ENCODE peak calls at places on chromosomes 16 and 17, in nine cellular contexts. Z, F, M, P, B, N, I, X and U are unnamed samples.

GRCh38 chr17:77375917-77376651 is 235.3 kb downstream of the SEC14L1 start:
- DNase-seq in Z (peak; percentile 42), F (peak; percentile 91), M (no peak), P (peak; percentile 82), B (peak; percentile 73), N (peak; percentile 92), I (peak; percentile 91), X (no peak), U (peak; percentile 79)

GRCh38 chr16:83843657-83844056 is 35.9 kb downstream of the HSBP1 start:
- DNase-seq in Z (peak; percentile 22), F (no peak), M (no peak), P (no peak), B (peak; percentile 69), N (no peak), I (no peak), X (no peak), U (no peak)

GRCh38 chr16:71609066-71609465 is 16.9 kb upstream of the MARVELD3 start:
- DNase-seq in Z (no peak), F (no peak), M (no peak), P (no peak), B (no peak), N (no peak), I (no peak), X (no peak), U (no peak)

GRCh38 chr17:78416791-78417530 is 38.5 kb downstream of the PGS1 start:
- DNase-seq in Z (no peak), F (no peak), M (no peak), P (no peak), B (no peak), N (no peak), I (no peak), X (no peak), U (no peak)

GRCh38 chr16:66473654-66474519 is 46.8 kb downstream of the BEAN1 start:
- DNase-seq in Z (no peak), F (no peak), M (no peak), P (no peak), B (peak; percentile 53), N (no peak), I (no peak), X (no peak), U (no peak)

GRCh38 chr17:62887437-62887836 is 78.6 kb upstream of the TANC2 start:
- DNase-seq in Z (no peak), F (no peak), M (no peak), P (no peak), B (no peak), N (no peak), I (no peak), X (no peak), U (no peak)

GRCh38 chr17:42179911-42180410 is 981 bp downstream of the KCNH4 start:
- DNase-seq in Z (peak; percentile 90), F (peak; percentile 51), M (no peak), P (peak; percentile 21), B (peak; percentile 96), N (peak; percentile 30), I (no peak), X (no peak), U (no peak)

GRCh38 chr17:28725166-28725659 is 820 bp downstream of the TLCD1 start:
- DNase-seq in Z (no peak), F (peak; percentile 56), M (no peak), P (peak; percentile 54), B (no peak), N (peak; percentile 65), I (no peak), X (no peak), U (peak; percentile 70)

GRCh38 chr16:9484436-9484835 is 393.0 kb downstream of the HAPSTR1 start:
- DNase-seq in Z (no peak), F (no peak), M (no peak), P (no peak), B (no peak), N (no peak), I (no peak), X (no peak), U (no peak)

GRCh38 chr16:72051818-72052217 is 2.5 kb upstream of the HP start:
- DNase-seq in Z (no peak), F (no peak), M (no peak), P (no peak), B (no peak), N (no peak), I (no peak), X (no peak), U (no peak)

GRCh38 chr17:64777413-64778101 is 115.5 kb upstream of the SMURF2 start:
- DNase-seq in Z (peak; percentile 57), F (no peak), M (no peak), P (no peak), B (peak; percentile 71), N (no peak), I (peak; percentile 86), X (peak; percentile 76), U (no peak)

GRCh38 chr17:58330544-58330996 is 2.0 kb upstream of the TSPOAP1 start:
- DNase-seq in Z (no peak), F (peak; percentile 62), M (no peak), P (no peak), B (no peak), N (no peak), I (no peak), X (no peak), U (no peak)

GRCh38 chr17:58332720-58333395 is 4.3 kb upstream of the TSPOAP1 start:
- DNase-seq in Z (no peak), F (peak; percentile 88), M (no peak), P (no peak), B (peak; percentile 48), N (no peak), I (peak; percentile 93), X (no peak), U (no peak)

GRCh38 chr17:58329808-58330543 is 1.4 kb upstream of the TSPOAP1 start:
- DNase-seq in Z (no peak), F (peak; percentile 81), M (no peak), P (no peak), B (no peak), N (no peak), I (no peak), X (no peak), U (no peak)

GRCh38 chr17:58331815-58332719 is 3.5 kb upstream of the TSPOAP1 start:
- DNase-seq in Z (no peak), F (peak; percentile 96), M (no peak), P (no peak), B (no peak), N (no peak), I (peak; percentile 99), X (no peak), U (no peak)

GRCh38 chr17:58330997-58331814 is 2.6 kb upstream of the TSPOAP1 start:
- DNase-seq in Z (no peak), F (peak; percentile 87), M (no peak), P (no peak), B (peak; percentile 47), N (no peak), I (peak; percentile 94), X (no peak), U (no peak)
- TF ChIP-seq CTCF in Z (no peak), F (no peak), M (no peak), P (no peak), B (no peak), N (no peak), I (no peak), X (no peak), U (no peak)

GRCh38 chr16:27640277-27640600 is 90.3 kb downstream of the KATNIP start:
- DNase-seq in Z (no peak), F (no peak), M (no peak), P (no peak), B (peak; percentile 70), N (no peak), I (no peak), X (peak; percentile 44), U (no peak)

GRCh38 chr16:27639588-27640276 is 89.8 kb downstream of the KATNIP start:
- DNase-seq in Z (peak; percentile 67), F (peak; percentile 55), M (no peak), P (peak; percentile 50), B (peak; percentile 78), N (peak; percentile 65), I (no peak), X (no peak), U (peak; percentile 9)

GRCh38 chr16:27641260-27641659 is 91.3 kb downstream of the KATNIP start:
- DNase-seq in Z (no peak), F (no peak), M (no peak), P (no peak), B (no peak), N (no peak), I (no peak), X (no peak), U (no peak)

GRCh38 chr16:27644165-27644564 is 94.2 kb downstream of the KATNIP start:
- DNase-seq in Z (no peak), F (no peak), M (no peak), P (no peak), B (no peak), N (no peak), I (no peak), X (no peak), U (no peak)

GRCh38 chr16:27642753-27643152 is 92.8 kb downstream of the KATNIP start:
- DNase-seq in Z (peak; percentile 51), F (peak; percentile 15), M (no peak), P (peak; percentile 12), B (peak; percentile 70), N (peak; percentile 21), I (no peak), X (no peak), U (peak; percentile 3)
- TF ChIP-seq CTCF in Z (peak; percentile 47), F (peak; percentile 36), M (no peak), P (peak; percentile 10), B (peak; percentile 61), N (peak; percentile 32), I (no peak), X (no peak), U (peak; percentile 71)

GRCh38 chr16:56851671-56852400 is 13.2 kb upstream of the SLC12A3 start:
- DNase-seq in Z (peak; percentile 55), F (no peak), M (no peak), P (peak; percentile 43), B (peak; percentile 84), N (peak; percentile 50), I (peak; percentile 35), X (peak; percentile 28), U (no peak)
- TF ChIP-seq CTCF in Z (peak; percentile 66), F (peak; percentile 52), M (peak; percentile 7), P (peak; percentile 70), B (peak; percentile 82), N (peak; percentile 60), I (no peak), X (peak; percentile 16), U (peak; percentile 79)

GRCh38 chr17:4970273-4970672 is 2.7 kb upstream of the SPAG7 start:
- DNase-seq in Z (no peak), F (no peak), M (no peak), P (no peak), B (no peak), N (no peak), I (no peak), X (no peak), U (no peak)

GRCh38 chr17:4968916-4969550 is 1.4 kb upstream of the SPAG7 start:
- DNase-seq in Z (peak; percentile 60), F (peak; percentile 79), M (no peak), P (peak; percentile 90), B (peak; percentile 68), N (peak; percentile 95), I (no peak), X (no peak), U (peak; percentile 89)

GRCh38 chr17:4967539-4968165 is at the start of gene SPAG7:
- DNase-seq in Z (peak; percentile 97), F (peak; percentile 95), M (peak; percentile 79), P (peak; percentile 98), B (peak; percentile 99), N (peak; percentile 98), I (peak; percentile 99), X (peak; percentile 92), U (peak; percentile 92)

GRCh38 chr17:4968166-4968915 is 724 bp upstream of the SPAG7 start:
- DNase-seq in Z (peak; percentile 90), F (peak; percentile 65), M (no peak), P (no peak), B (peak; percentile 83), N (no peak), I (peak; percentile 86), X (no peak), U (no peak)

GRCh38 chr17:4969551-4970231 is 2.1 kb upstream of the SPAG7 start:
- DNase-seq in Z (no peak), F (peak; percentile 82), M (no peak), P (no peak), B (peak; percentile 63), N (peak; percentile 55), I (no peak), X (no peak), U (peak; percentile 57)
- TF ChIP-seq CTCF in Z (no peak), F (no peak), M (no peak), P (no peak), B (no peak), N (no peak), I (no peak), X (no peak), U (no peak)